ENCODE peak calls at places on chromosomes 3 and 15, in five cellular contexts. E is RWPE1, U is caudate nucleus, L is uterus, W is neuronal stem cell. V is an unnamed sample.

GRCh38 chr3:33067484-33067883 is 29.5 kb downstream of the GLB1 start:
- DNase-seq in U (no peak), W (no peak), E (no peak), L (no peak), V (no peak)

GRCh38 chr15:101320501-101321052 is 25.5 kb upstream of the SNRPA1 start:
- DNase-seq in W (peak; percentile 14), L (no peak), E (no peak), U (no peak), V (peak; percentile 58)

GRCh38 chr15:73602992-73603391 is 30.2 kb downstream of the NPTN start:
- DNase-seq in E (no peak), U (no peak), W (no peak), L (no peak), V (no peak)

GRCh38 chr15:64017082-64017588 is 29.1 kb downstream of the DAPK2 start:
- DNase-seq in E (peak; percentile 91), L (no peak), U (no peak), W (no peak), V (no peak)

GRCh38 chr3:138479355-138479964 is 45.0 kb downstream of the ESYT3 start:
- DNase-seq in E (peak; percentile 23), L (no peak), U (no peak), W (peak; percentile 41), V (no peak)

GRCh38 chr15:50857763-50858162 is 50.7 kb upstream of the AP4E1 start:
- DNase-seq in E (no peak), W (no peak), L (no peak), U (no peak), V (no peak)

GRCh38 chr15:39426552-39427532 is 154.0 kb upstream of the THBS1 start:
- DNase-seq in U (peak; percentile 4), W (no peak), E (no peak), L (no peak), V (peak; percentile 72)

GRCh38 chr3:42012935-42013651 is 51.2 kb upstream of the ULK4 start:
- DNase-seq in L (peak; percentile 65), U (peak; percentile 65), W (no peak), E (peak; percentile 63), V (peak; percentile 53)

GRCh38 chr3:12993623-12994356 is 79.4 kb downstream of the IQSEC1 start:
- DNase-seq in E (no peak), W (no peak), U (peak; percentile 29), L (peak; percentile 39), V (no peak)

GRCh38 chr3:122074621-122075265 is 19.6 kb downstream of the CD86 start:
- DNase-seq in E (no peak), L (no peak), W (no peak), U (no peak), V (peak; percentile 56)

GRCh38 chr3:125032100-125032643 is 23.6 kb downstream of the HEG1 start:
- DNase-seq in L (no peak), U (no peak), E (no peak), W (no peak), V (no peak)

GRCh38 chr15:41966414-41966812 is 5.9 kb downstream of the EHD4 start:
- DNase-seq in L (no peak), W (no peak), U (no peak), E (no peak), V (no peak)

GRCh38 chr15:67812232-67812631 is 13.1 kb upstream of the SKOR1 start:
- DNase-seq in E (no peak), L (no peak), U (no peak), W (no peak), V (no peak)

GRCh38 chr3:23202921-23203650 is at the start of gene UBE2E2:
- DNase-seq in W (peak; percentile 75), E (peak; percentile 71), L (peak; percentile 76), U (peak; percentile 79), V (peak; percentile 74)

GRCh38 chr3:163491714-163492113 is 1586.6 kb downstream of the SI start:
- DNase-seq in L (no peak), E (no peak), W (no peak), U (no peak), V (no peak)

GRCh38 chr3:50237133-50237651 is 1.2 kb downstream of the GNAI2 start:
- DNase-seq in W (no peak), U (no peak), E (no peak), L (no peak), V (no peak)

GRCh38 chr3:40713306-40713705 is 188.5 kb downstream of the ZNF621 start:
- DNase-seq in W (no peak), E (no peak), U (no peak), L (no peak), V (peak; percentile 33)

GRCh38 chr3:31541102-31541501 is 8.4 kb downstream of the STT3B start:
- DNase-seq in W (no peak), L (no peak), U (no peak), E (peak; percentile 20), V (no peak)

GRCh38 chr3:194945508-194945907 is 259.8 kb downstream of the FAM43A start:
- DNase-seq in L (no peak), W (no peak), U (no peak), E (no peak), V (no peak)

GRCh38 chr3:32440481-32441350 is 49.1 kb downstream of the CMTM7 start:
- DNase-seq in U (no peak), E (peak; percentile 46), W (no peak), L (no peak), V (no peak)

GRCh38 chr3:185737020-185737419 is 87.8 kb downstream of the IGF2BP2 start:
- DNase-seq in L (no peak), W (no peak), U (no peak), E (peak; percentile 56), V (no peak)

GRCh38 chr15:67199881-67200763 is 54.3 kb downstream of the AAGAB start:
- DNase-seq in W (no peak), U (no peak), E (no peak), L (no peak), V (peak; percentile 23)

GRCh38 chr15:64044315-64045105 is 1.8 kb downstream of the DAPK2 start:
- DNase-seq in E (no peak), W (no peak), U (no peak), L (no peak), V (no peak)

GRCh38 chr3:45087155-45087554 is 59.0 kb downstream of the CDCP1 start:
- DNase-seq in E (no peak), U (no peak), L (no peak), W (no peak), V (no peak)

GRCh38 chr3:45084820-45085816 is 59.0 kb downstream of the CLEC3B start:
- DNase-seq in L (no peak), E (no peak), U (no peak), W (no peak), V (no peak)

GRCh38 chr3:45082139-45082538 is 56.0 kb downstream of the CLEC3B start:
- DNase-seq in W (no peak), L (no peak), U (no peak), E (no peak), V (no peak)

GRCh38 chr3:45083023-45083422 is 56.9 kb downstream of the CLEC3B start:
- DNase-seq in L (no peak), U (no peak), W (no peak), E (no peak), V (no peak)

DNA sequence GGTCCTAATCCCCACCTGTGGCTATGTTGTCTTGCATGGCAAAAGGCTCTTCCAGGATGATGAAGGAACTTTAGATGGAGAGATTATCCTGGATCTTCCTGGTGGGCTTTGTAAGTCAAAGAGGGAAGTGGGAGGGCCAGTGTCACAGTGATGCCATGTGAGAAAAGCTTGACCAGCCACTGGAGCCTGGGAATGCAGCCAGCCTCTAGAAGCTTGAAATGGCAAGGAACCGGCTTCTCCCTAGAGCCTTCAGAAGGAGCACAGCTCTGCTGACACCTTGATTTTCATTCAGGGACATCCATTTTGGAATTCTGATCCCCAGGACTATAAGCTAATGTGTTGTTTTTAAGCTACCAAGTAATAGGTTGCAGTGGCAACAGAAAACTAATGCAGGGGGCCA is 58.3 kb downstream of the CLEC3B start:
- DNase-seq in W (no peak), U (no peak), L (no peak), E (no peak), V (no peak)
- H3K27ac ChIP-seq in W (no peak overlapping the region), U (no peak overlapping the region), L (no peak overlapping the region), E (peak overlapping the region; percentile 49), V (no peak overlapping the region)

DNA sequence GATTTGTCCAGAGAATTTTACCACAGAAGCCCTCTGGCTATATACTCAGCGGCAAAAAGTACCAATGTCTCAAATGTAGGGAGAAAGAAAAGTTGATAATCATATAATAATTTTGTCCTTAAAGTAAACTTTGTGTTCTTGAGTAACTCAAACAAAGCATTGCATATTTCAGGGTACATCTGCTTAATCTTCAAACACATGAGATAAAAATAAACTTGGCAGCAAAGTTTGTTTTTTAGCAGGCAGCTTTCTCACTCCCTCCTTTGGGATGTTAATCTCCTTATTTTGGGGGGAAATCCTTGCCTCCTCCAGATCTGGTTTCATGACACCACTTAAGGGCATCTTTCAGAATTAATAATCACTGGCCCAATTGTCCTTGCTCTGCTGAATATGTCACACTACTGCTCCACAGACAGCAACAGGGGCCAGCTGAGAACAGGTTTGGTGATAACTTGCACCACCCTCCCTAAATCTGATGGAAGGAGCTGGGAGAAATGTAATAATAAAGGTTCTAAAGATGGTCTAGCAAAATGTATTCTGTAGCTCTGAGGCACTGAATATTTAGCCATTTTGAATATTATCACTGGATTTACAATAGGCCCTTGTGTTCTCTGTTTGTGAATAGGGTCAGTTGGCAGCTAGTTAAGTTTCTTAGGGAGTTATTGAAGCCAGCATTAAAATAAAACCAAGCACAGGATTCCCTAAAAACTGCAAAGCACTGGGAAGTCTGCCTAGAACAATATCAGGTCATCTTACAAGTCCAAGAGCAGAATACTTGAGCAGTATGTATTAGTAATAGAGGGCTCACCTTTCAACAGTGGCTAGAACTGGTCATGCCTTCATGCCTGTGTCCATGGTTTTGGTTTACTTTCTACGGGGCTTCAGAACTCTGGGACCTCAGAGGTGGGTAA is 79.2 kb downstream of the EFL1 start:
- DNase-seq in E (no peak), U (no peak), L (no peak), W (no peak), V (no peak)
- H3K27ac ChIP-seq in E (no peak overlapping the region), U (peak overlapping the region; percentile 83), L (peak overlapping the region; percentile 60), W (no peak overlapping the region), V (no peak overlapping the region)

DNA sequence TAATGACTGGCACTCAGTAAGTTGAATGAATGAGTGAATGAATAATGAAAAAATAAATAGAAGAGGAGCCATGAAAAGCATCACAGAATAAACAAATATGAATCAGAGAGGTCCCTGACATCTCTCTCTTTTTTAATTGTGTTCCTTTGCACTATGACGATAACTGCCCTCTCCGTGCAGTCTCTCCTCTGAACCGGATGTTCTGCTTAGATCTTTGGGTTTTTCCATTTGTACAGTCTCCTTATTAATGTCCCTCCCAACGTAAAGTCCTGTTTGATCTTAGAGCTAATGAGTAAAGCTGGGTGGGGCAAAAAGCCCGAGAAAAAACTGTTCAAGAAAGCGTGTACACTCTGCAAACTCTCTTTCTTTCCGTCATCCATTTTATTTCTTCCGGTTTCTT is 28.3 kb upstream of the BHLHE40 start:
- DNase-seq in E (no peak), U (no peak), W (no peak), L (no peak), V (no peak)
- H3K27ac ChIP-seq in E (no peak overlapping the region), U (no peak overlapping the region), W (no peak overlapping the region), L (no peak overlapping the region), V (no peak overlapping the region)

GRCh38 chr3:119191800-119192199 is 18.4 kb downstream of the UPK1B start:
- DNase-seq in E (no peak), L (no peak), U (no peak), W (no peak), V (no peak)

GRCh38 chr3:119184083-119184482 is 10.7 kb downstream of the UPK1B start:
- DNase-seq in U (no peak), E (no peak), W (no peak), L (no peak), V (no peak)

GRCh38 chr3:119181765-119182164 is 8.4 kb downstream of the UPK1B start:
- DNase-seq in W (no peak), L (no peak), E (peak; percentile 77), U (no peak), V (no peak)

GRCh38 chr3:119184808-119185690 is 11.7 kb downstream of the UPK1B start:
- DNase-seq in L (no peak), U (no peak), W (no peak), E (peak; percentile 67), V (no peak)

GRCh38 chr3:119187266-119187665 is 13.9 kb downstream of the UPK1B start:
- DNase-seq in E (no peak), L (no peak), U (no peak), W (no peak), V (no peak)
- H3K27ac ChIP-seq in E (no peak overlapping the region), L (no peak overlapping the region), U (no peak overlapping the region), W (no peak overlapping the region), V (no peak overlapping the region)